ENCODE peak calls at places on chromosome 2, in seven cellular contexts. One of them, this sample, is unnamed.

GRCh38 chr2:85769236-85769986 is 15.6 kb downstream of the ATOH8 start:
- DNase-seq in nephron progenitor cell: peak; percentile 43
- DNase-seq in mucosa of descending colon: no peak
- DNase-seq in endodermal cell: peak; percentile 78
- DNase-seq in fibroblast of mammary gland: no peak
- DNase-seq in mammary epithelial cell: no peak
- DNase-seq in neural crest cell: no peak
- DNase-seq in this sample: no peak

GRCh38 chr2:65079017-65079416 is 22.8 kb downstream of the CEP68 start:
- DNase-seq in nephron progenitor cell: no peak
- DNase-seq in neural crest cell: no peak
- DNase-seq in fibroblast of mammary gland: no peak
- DNase-seq in mammary epithelial cell: no peak
- DNase-seq in mucosa of descending colon: no peak
- DNase-seq in endodermal cell: no peak
- DNase-seq in this sample: no peak

GRCh38 chr2:75587954-75588587 is 27.3 kb upstream of the EVA1A start:
- DNase-seq in mucosa of descending colon: no peak
- DNase-seq in mammary epithelial cell: peak; percentile 57
- DNase-seq in endodermal cell: no peak
- DNase-seq in fibroblast of mammary gland: peak; percentile 94
- DNase-seq in neural crest cell: no peak
- DNase-seq in nephron progenitor cell: no peak
- DNase-seq in this sample: peak; percentile 85

GRCh38 chr2:115364078-115364477 is 921.6 kb downstream of the DPP10 start:
- DNase-seq in neural crest cell: no peak
- DNase-seq in mucosa of descending colon: no peak
- DNase-seq in nephron progenitor cell: no peak
- DNase-seq in fibroblast of mammary gland: no peak
- DNase-seq in mammary epithelial cell: no peak
- DNase-seq in endodermal cell: peak; percentile 55
- DNase-seq in this sample: no peak

GRCh38 chr2:98772531-98772930 is 41.6 kb upstream of the MGAT4A start:
- DNase-seq in endodermal cell: no peak
- DNase-seq in fibroblast of mammary gland: no peak
- DNase-seq in mammary epithelial cell: no peak
- DNase-seq in nephron progenitor cell: no peak
- DNase-seq in mucosa of descending colon: no peak
- DNase-seq in neural crest cell: no peak
- DNase-seq in this sample: peak; percentile 29

GRCh38 chr2:113117594-113118262 is 9.7 kb upstream of the IL1RN start:
- DNase-seq in endodermal cell: no peak
- DNase-seq in nephron progenitor cell: no peak
- DNase-seq in fibroblast of mammary gland: peak; percentile 97
- DNase-seq in neural crest cell: no peak
- DNase-seq in mucosa of descending colon: peak; percentile 77
- DNase-seq in mammary epithelial cell: peak; percentile 100
- DNase-seq in this sample: peak; percentile 94

GRCh38 chr2:65076345-65076710 is 20.1 kb downstream of the CEP68 start:
- DNase-seq in neural crest cell: no peak
- DNase-seq in endodermal cell: no peak
- DNase-seq in mucosa of descending colon: no peak
- DNase-seq in mammary epithelial cell: peak; percentile 10
- DNase-seq in fibroblast of mammary gland: peak; percentile 64
- DNase-seq in nephron progenitor cell: no peak
- DNase-seq in this sample: peak; percentile 47

GRCh38 chr2:9844581-9844980 is 1.3 kb downstream of the TAF1B start:
- DNase-seq in neural crest cell: no peak
- DNase-seq in mammary epithelial cell: no peak
- DNase-seq in endodermal cell: no peak
- DNase-seq in fibroblast of mammary gland: peak; percentile 41
- DNase-seq in mucosa of descending colon: no peak
- DNase-seq in nephron progenitor cell: no peak
- DNase-seq in this sample: peak; percentile 32

GRCh38 chr2:26605195-26605968 is 35.8 kb downstream of the CIB4 start:
- DNase-seq in nephron progenitor cell: peak; percentile 50
- DNase-seq in mucosa of descending colon: no peak
- DNase-seq in neural crest cell: peak; percentile 33
- DNase-seq in endodermal cell: peak; percentile 90
- DNase-seq in mammary epithelial cell: peak; percentile 35
- DNase-seq in fibroblast of mammary gland: peak; percentile 66
- DNase-seq in this sample: peak; percentile 73

GRCh38 chr2:176817061-176817565 is 395.5 kb upstream of the HNRNPA3 start:
- DNase-seq in mucosa of descending colon: no peak
- DNase-seq in endodermal cell: peak; percentile 80
- DNase-seq in neural crest cell: no peak
- DNase-seq in fibroblast of mammary gland: peak; percentile 9
- DNase-seq in mammary epithelial cell: no peak
- DNase-seq in nephron progenitor cell: peak; percentile 18
- DNase-seq in this sample: peak; percentile 14

GRCh38 chr2:197075754-197076337 is 149.3 kb upstream of the PGAP1 start:
- DNase-seq in endodermal cell: peak; percentile 58
- DNase-seq in mucosa of descending colon: no peak
- DNase-seq in neural crest cell: no peak
- DNase-seq in fibroblast of mammary gland: peak; percentile 28
- DNase-seq in mammary epithelial cell: no peak
- DNase-seq in nephron progenitor cell: peak; percentile 15
- DNase-seq in this sample: peak; percentile 27

GRCh38 chr2:133787207-133787606 is 218.9 kb upstream of the NCKAP5 start:
- DNase-seq in mucosa of descending colon: no peak
- DNase-seq in endodermal cell: no peak
- DNase-seq in neural crest cell: no peak
- DNase-seq in fibroblast of mammary gland: peak; percentile 68
- DNase-seq in nephron progenitor cell: no peak
- DNase-seq in mammary epithelial cell: peak; percentile 44
- DNase-seq in this sample: no peak

GRCh38 chr2:8146329-8147048 is 535.4 kb upstream of the ID2 start:
- DNase-seq in neural crest cell: no peak
- DNase-seq in nephron progenitor cell: no peak
- DNase-seq in fibroblast of mammary gland: no peak
- DNase-seq in endodermal cell: no peak
- DNase-seq in mammary epithelial cell: no peak
- DNase-seq in mucosa of descending colon: no peak
- DNase-seq in this sample: no peak

GRCh38 chr2:109257653-109258052 is 128.6 kb downstream of the SH3RF3 start:
- DNase-seq in nephron progenitor cell: no peak
- DNase-seq in mammary epithelial cell: no peak
- DNase-seq in fibroblast of mammary gland: no peak
- DNase-seq in mucosa of descending colon: no peak
- DNase-seq in neural crest cell: no peak
- DNase-seq in endodermal cell: no peak
- DNase-seq in this sample: no peak

GRCh38 chr2:178193823-178194599 is at the start of gene OSBPL6:
- DNase-seq in mammary epithelial cell: peak; percentile 91
- DNase-seq in endodermal cell: peak; percentile 90
- DNase-seq in nephron progenitor cell: peak; percentile 84
- DNase-seq in mucosa of descending colon: peak; percentile 86
- DNase-seq in fibroblast of mammary gland: peak; percentile 74
- DNase-seq in neural crest cell: peak; percentile 64
- DNase-seq in this sample: peak; percentile 84

GRCh38 chr2:68825891-68826290 is 45.3 kb downstream of the BMP10 start:
- DNase-seq in endodermal cell: no peak
- DNase-seq in nephron progenitor cell: no peak
- DNase-seq in neural crest cell: no peak
- DNase-seq in mucosa of descending colon: no peak
- DNase-seq in fibroblast of mammary gland: no peak
- DNase-seq in mammary epithelial cell: no peak
- DNase-seq in this sample: no peak

GRCh38 chr2:68827681-68828080 is 43.5 kb downstream of the BMP10 start:
- DNase-seq in fibroblast of mammary gland: no peak
- DNase-seq in nephron progenitor cell: no peak
- DNase-seq in endodermal cell: no peak
- DNase-seq in neural crest cell: no peak
- DNase-seq in mammary epithelial cell: no peak
- DNase-seq in mucosa of descending colon: no peak
- DNase-seq in this sample: no peak

GRCh38 chr2:68829764-68830163 is 41.4 kb downstream of the BMP10 start:
- DNase-seq in neural crest cell: no peak
- DNase-seq in mammary epithelial cell: no peak
- DNase-seq in fibroblast of mammary gland: no peak
- DNase-seq in endodermal cell: no peak
- DNase-seq in mucosa of descending colon: no peak
- DNase-seq in nephron progenitor cell: no peak
- DNase-seq in this sample: no peak

GRCh38 chr2:68831688-68832087 is 39.5 kb downstream of the BMP10 start:
- DNase-seq in neural crest cell: no peak
- DNase-seq in fibroblast of mammary gland: peak; percentile 46
- DNase-seq in endodermal cell: no peak
- DNase-seq in mucosa of descending colon: no peak
- DNase-seq in nephron progenitor cell: no peak
- DNase-seq in mammary epithelial cell: no peak
- DNase-seq in this sample: no peak

DNA sequence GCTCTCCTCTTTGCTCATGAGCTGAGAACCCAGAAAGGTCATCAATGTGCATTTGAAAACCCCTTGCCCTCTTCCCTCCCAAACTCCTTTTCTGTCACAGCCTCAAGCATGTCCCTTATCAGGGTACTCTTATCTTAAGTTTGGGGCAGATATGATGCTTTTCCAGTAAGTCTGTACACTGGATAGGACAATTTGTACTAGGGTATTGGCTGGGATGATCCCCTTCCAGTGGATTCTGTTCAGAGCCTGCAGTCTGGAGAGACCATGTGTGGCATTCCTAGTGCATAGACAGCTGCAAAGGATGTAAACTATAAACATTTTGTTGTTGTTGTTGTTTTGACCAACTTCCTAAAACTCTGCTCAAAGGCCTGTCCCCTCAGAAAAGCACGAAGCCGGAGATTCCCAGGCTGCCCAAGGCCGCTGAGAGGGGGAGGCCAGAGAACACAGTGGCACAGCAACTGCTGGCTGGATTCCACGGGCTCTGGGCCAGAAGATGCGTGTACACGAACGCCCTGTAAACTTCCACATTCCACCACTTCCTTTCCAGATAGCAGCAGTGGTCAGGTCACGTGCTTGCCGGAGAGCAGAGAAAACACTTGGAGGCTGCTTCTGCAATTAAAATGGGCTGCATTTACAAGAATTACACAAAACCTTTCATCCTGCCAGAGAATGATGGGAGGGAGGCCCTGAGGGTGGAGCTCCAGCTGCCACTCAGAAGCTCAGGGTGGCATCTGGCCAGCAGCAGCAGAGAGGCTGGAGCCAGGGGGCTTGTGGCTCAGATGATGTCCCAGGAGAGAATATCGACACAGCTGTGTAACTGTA is 42.1 kb downstream of the BMP10 start:
- DNase-seq in mucosa of descending colon: peak; percentile 95
- DNase-seq in fibroblast of mammary gland: peak; percentile 89
- DNase-seq in endodermal cell: peak; percentile 58
- DNase-seq in mammary epithelial cell: peak; percentile 88
- DNase-seq in neural crest cell: no peak
- DNase-seq in nephron progenitor cell: peak; percentile 10
- DNase-seq in this sample: peak; percentile 98
- TF ChIP-seq CTCF in mucosa of descending colon: no peak
- TF ChIP-seq CTCF in fibroblast of mammary gland: no peak
- TF ChIP-seq CTCF in endodermal cell: no peak
- TF ChIP-seq CTCF in mammary epithelial cell: peak; percentile 6
- TF ChIP-seq CTCF in neural crest cell: no peak
- TF ChIP-seq CTCF in nephron progenitor cell: no peak
- TF ChIP-seq CTCF in this sample: no peak

DNA sequence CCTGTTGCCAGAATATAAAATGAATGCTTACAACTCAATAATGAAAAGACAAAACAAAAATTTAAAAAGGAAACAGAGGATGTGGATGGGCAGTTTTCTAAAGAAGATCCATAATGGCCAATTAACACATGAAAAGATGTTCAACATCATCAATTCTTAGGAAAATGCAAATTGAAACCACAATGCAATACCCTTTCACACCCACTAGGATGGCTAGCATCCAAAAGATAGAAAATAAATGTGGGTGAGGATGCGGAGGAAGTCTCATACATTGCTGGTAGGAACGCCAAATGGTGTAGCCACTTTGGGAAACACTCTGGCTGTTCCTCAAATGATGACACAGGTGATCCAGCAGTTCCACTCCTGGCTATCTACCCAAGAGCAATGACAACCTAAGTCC is 130.5 kb downstream of the TNS1 start:
- DNase-seq in mammary epithelial cell: no peak
- DNase-seq in fibroblast of mammary gland: no peak
- DNase-seq in nephron progenitor cell: no peak
- DNase-seq in neural crest cell: no peak
- DNase-seq in endodermal cell: no peak
- DNase-seq in mucosa of descending colon: no peak
- DNase-seq in this sample: no peak
- TF ChIP-seq CTCF in mammary epithelial cell: no peak
- TF ChIP-seq CTCF in fibroblast of mammary gland: peak; percentile 2
- TF ChIP-seq CTCF in nephron progenitor cell: no peak
- TF ChIP-seq CTCF in neural crest cell: peak; percentile 44
- TF ChIP-seq CTCF in endodermal cell: peak; percentile 54
- TF ChIP-seq CTCF in mucosa of descending colon: no peak
- TF ChIP-seq CTCF in this sample: no peak

DNA sequence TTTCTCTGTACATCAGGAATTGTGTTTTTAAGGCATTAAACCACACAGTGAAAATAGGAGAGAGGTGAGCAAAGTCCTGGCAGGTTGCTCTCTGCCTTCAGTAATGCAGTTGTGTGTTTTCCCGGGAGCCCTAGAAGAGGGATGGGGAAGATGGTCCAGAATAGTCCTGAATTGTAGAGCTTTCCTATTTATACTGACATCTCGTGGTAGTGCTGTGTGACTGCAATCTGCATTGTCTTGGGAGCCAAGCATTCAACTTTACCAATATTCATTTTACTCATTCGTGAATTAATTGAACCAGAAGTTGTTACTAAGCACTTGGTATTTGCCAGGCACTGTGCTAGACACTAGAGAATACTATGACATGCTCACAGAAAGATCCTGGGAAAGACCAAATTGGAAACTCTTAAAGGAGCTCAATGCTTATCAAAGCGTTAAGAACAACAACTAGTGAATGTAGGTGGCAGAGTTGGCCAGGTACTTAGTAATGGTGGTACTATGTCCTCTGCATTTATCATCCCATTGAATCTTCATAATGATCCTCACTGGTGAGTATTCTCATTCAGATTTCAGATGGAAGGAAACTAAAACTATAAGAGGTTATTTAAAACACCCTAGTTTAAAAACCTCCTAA is 214.6 kb downstream of the TRIB2 start:
- DNase-seq in mucosa of descending colon: no peak
- DNase-seq in fibroblast of mammary gland: peak; percentile 71
- DNase-seq in neural crest cell: no peak
- DNase-seq in endodermal cell: no peak
- DNase-seq in nephron progenitor cell: peak; percentile 8
- DNase-seq in mammary epithelial cell: peak; percentile 35
- DNase-seq in this sample: peak; percentile 56
- TF ChIP-seq CTCF in mucosa of descending colon: peak; percentile 63
- TF ChIP-seq CTCF in fibroblast of mammary gland: peak; percentile 97
- TF ChIP-seq CTCF in neural crest cell: peak; percentile 78
- TF ChIP-seq CTCF in endodermal cell: peak; percentile 91
- TF ChIP-seq CTCF in nephron progenitor cell: peak; percentile 78
- TF ChIP-seq CTCF in mammary epithelial cell: peak; percentile 88
- TF ChIP-seq CTCF in this sample: peak; percentile 87

GRCh38 chr2:127859712-127860085 is 1.7 kb upstream of the POLR2D start:
- DNase-seq in neural crest cell: no peak
- DNase-seq in nephron progenitor cell: peak; percentile 68
- DNase-seq in endodermal cell: peak; percentile 94
- DNase-seq in mammary epithelial cell: peak; percentile 81
- DNase-seq in fibroblast of mammary gland: no peak
- DNase-seq in mucosa of descending colon: peak; percentile 83
- DNase-seq in this sample: peak; percentile 83

GRCh38 chr2:127865926-127866325 is 8.0 kb upstream of the POLR2D start:
- DNase-seq in endodermal cell: no peak
- DNase-seq in nephron progenitor cell: no peak
- DNase-seq in mammary epithelial cell: no peak
- DNase-seq in fibroblast of mammary gland: no peak
- DNase-seq in mucosa of descending colon: no peak
- DNase-seq in neural crest cell: no peak
- DNase-seq in this sample: no peak

GRCh38 chr2:127862228-127862627 is 4.3 kb upstream of the POLR2D start:
- DNase-seq in endodermal cell: no peak
- DNase-seq in neural crest cell: no peak
- DNase-seq in nephron progenitor cell: no peak
- DNase-seq in mucosa of descending colon: no peak
- DNase-seq in fibroblast of mammary gland: no peak
- DNase-seq in mammary epithelial cell: no peak
- DNase-seq in this sample: no peak

GRCh38 chr2:127864877-127865276 is 6.9 kb upstream of the POLR2D start:
- DNase-seq in mucosa of descending colon: peak; percentile 88
- DNase-seq in fibroblast of mammary gland: peak; percentile 49
- DNase-seq in mammary epithelial cell: no peak
- DNase-seq in endodermal cell: peak; percentile 52
- DNase-seq in neural crest cell: no peak
- DNase-seq in nephron progenitor cell: peak; percentile 20
- DNase-seq in this sample: no peak
- TF ChIP-seq CTCF in mucosa of descending colon: no peak
- TF ChIP-seq CTCF in fibroblast of mammary gland: no peak
- TF ChIP-seq CTCF in mammary epithelial cell: no peak
- TF ChIP-seq CTCF in endodermal cell: no peak
- TF ChIP-seq CTCF in neural crest cell: no peak
- TF ChIP-seq CTCF in nephron progenitor cell: no peak
- TF ChIP-seq CTCF in this sample: no peak